ENCODE peak calls at places on chromosome 6, in four cellular contexts. G is IMR-90, D is sigmoid colon, N is transverse colon. S is an unnamed sample. For H3K4me1, the result is how much of the 10 kb centered on the place peaks cover.

GRCh38 chr6:105681061-105681460 is 278.2 kb upstream of the PREP start:
- DNase-seq in G (no peak), D (no peak), N (no peak), S (no peak)

GRCh38 chr6:168180548-168181011 is 101.6 kb upstream of the FRMD1 start:
- DNase-seq in G (no peak), D (peak), N (no peak), S (peak)

GRCh38 chr6:157106487-157106886 is 216.8 kb downstream of the TMEM242 start:
- DNase-seq in G (peak), D (no peak), N (no peak), S (no peak)

GRCh38 chr6:44289726-44290125 is 19.5 kb downstream of the TMEM151B start:
- DNase-seq in G (no peak), D (no peak), N (no peak), S (no peak)

GRCh38 chr6:138540468-138540867 is 41.2 kb upstream of the NHSL1 start:
- DNase-seq in G (peak), D (no peak), N (no peak), S (no peak)

GRCh38 chr6:21386744-21387143 is 206.8 kb upstream of the SOX4 start:
- DNase-seq in G (no peak), D (no peak), N (no peak), S (no peak)

GRCh38 chr6:157800420-157801237 is 22.4 kb upstream of the SNX9 start:
- DNase-seq in G (peak), D (no peak), N (no peak), S (no peak)

GRCh38 chr6:81531869-81532561 is 220.5 kb downstream of the TENT5A start:
- DNase-seq in G (peak), D (no peak), N (no peak), S (no peak)

GRCh38 chr6:33592595-33593413 is 12.7 kb upstream of the BAK1 start:
- DNase-seq in G (no peak), D (no peak), N (peak), S (peak)

DNA sequence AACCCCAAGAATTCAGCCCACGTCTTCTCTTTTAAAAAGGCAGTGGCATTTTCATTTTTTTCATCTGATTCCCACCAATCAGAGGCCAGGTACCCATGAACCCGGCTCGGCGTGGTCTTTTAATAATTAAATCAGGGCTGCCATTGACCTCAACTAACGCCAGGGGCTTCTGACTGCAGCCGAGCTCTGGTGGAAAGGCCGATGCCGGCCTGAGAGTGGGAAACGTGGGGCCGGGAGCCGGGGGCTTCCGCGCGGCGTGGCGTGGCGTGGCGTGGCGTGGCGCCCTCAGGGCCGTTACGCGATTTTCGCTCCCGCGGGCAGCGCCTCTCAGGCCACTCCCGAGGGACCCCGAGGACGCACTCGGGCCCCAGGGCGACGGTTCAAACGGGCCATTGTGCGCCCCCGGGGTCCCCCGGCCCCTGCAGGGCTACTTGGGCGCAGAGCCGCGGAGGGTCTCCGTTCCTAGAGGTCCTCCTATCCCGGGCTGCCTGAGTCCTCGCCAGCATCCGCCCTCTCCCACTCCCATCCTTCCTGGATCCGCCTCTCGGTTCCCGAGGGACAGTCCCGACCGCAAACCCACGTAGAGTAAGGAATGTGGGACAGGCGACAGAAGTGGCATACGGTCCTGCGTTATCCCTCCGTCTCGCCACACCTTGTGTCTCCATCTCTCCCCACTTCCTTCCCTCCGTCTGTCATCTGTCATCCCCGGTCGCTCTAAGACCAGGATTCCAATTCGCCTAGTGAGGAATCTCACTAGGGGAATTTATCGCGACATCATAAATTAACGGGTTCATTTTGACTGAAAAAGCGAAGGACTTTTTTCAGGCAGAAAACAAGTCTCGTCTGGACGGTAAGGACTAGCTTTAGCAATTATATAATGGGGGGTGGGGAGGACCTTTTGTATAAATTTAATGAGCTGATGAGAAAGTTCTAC is 876 bp upstream of the TBPL1 start:
- DNase-seq in G (peak), D (peak), N (peak), S (peak)
- TF ChIP-seq CTCF in G (peak), D (peak), N (peak), S (peak)

GRCh38 chr6:128504003-128504654 is 16.3 kb downstream of the PTPRK start:
- DNase-seq in G (no peak), D (no peak), N (no peak), S (no peak)
- H3K27ac ChIP-seq in G (no peak), D (no peak), N (peak), S (no peak)

DNA sequence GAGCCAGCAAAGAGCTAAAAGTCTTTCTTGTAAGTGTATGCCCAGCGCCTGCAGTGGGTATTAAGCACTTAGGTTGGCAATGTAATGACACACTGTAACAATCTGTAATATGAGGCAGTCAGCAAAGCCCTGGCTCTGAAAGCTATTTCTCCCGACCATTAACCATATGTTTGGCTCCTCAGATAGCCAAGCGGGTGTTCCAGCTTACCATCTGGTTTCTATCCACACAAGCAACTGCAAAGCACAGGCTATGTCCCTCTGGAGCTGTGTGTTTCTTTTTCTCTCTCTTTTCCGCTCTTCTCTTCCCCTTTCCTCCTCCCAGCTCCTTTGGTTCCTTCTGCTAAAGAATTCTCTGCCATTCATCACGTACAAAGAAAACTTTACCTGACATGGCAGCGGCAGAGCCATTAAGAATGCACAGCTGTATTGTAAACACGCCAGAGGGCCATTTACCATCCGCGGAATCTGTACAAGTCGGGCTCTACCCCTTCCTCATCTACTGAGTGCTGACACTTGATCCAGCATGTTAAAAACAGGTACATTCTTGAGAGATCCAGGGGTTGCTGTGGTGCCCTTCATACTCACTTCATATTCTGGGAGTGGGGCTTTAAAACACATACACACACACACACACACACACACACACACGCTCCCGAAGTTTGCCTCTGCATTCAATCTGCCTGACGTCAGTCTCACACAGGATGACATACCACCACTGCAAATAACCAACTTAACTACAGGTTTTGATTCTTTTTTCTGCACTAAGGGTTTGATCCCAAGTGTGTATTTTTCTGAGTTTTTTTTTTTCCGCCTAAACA is 77.3 kb downstream of the BACH2 start:
- DNase-seq in G (peak), D (peak), N (peak), S (no peak)
- H3K4me1 ChIP-seq in G (under half), D (under half), N (under half), S (under half)

GRCh38 chr6:47131773-47132172 is 89.6 kb upstream of the ADGRF1 start:
- DNase-seq in G (no peak), D (no peak), N (no peak), S (no peak)

GRCh38 chr6:47130086-47130485 is 88.0 kb upstream of the ADGRF1 start:
- DNase-seq in G (no peak), D (peak), N (no peak), S (no peak)

GRCh38 chr6:47132724-47133123 is 90.6 kb upstream of the ADGRF1 start:
- DNase-seq in G (no peak), D (no peak), N (no peak), S (no peak)

GRCh38 chr6:47129129-47129528 is 87.0 kb upstream of the ADGRF1 start:
- DNase-seq in G (no peak), D (no peak), N (no peak), S (no peak)

DNA sequence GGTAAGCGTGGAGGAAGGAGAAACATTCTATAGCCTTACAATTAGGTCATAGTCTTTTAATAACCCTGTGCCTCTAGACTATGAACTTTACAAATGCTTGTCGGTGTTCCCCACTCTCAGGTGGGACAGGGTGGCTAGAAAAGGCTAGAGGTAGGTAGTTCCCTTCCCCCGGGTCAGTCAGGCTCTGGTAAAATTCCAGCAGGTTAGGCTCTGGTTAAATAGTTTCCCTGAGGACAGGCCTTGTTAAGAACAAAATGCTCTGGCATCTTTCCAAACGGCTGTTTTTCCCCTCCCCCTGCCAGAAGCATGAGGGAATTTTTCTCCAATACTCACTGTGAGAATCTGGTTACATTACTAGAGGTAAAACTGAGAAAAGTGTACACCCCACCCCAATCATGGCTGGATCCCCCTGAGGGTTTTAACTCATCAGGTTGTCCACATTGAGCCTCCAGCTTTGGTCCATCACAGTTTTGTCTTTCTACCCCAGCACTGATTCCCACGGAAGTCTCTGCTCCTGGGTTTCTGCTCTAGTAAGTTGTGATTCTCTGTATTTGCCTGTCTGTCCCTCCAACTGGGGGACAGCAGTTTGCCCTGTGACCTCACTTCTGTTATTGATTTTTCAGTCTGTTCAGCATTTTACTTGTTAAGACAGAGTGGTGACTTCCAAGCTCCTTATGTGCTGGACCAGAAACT is 84.7 kb upstream of the ADGRF1 start:
- DNase-seq in G (no peak), D (no peak), N (peak), S (peak)
- TF ChIP-seq CTCF in G (no peak), D (no peak), N (no peak), S (no peak)

GRCh38 chr6:14211596-14211961 is 94.0 kb downstream of the CD83 start:
- DNase-seq in G (peak), D (peak), N (peak), S (peak)
- H3K27ac ChIP-seq in G (peak), D (peak), N (peak), S (peak)

GRCh38 chr6:117956386-117956785 is 49.3 kb downstream of the SLC35F1 start:
- DNase-seq in G (no peak), D (no peak), N (no peak), S (no peak)

GRCh38 chr6:117960906-117961700 is 54.0 kb downstream of the SLC35F1 start:
- DNase-seq in G (no peak), D (no peak), N (no peak), S (no peak)

GRCh38 chr6:117958536-117958935 is 51.5 kb downstream of the SLC35F1 start:
- DNase-seq in G (no peak), D (no peak), N (no peak), S (no peak)

GRCh38 chr6:117951783-117952182 is 44.7 kb downstream of the SLC35F1 start:
- DNase-seq in G (no peak), D (no peak), N (no peak), S (no peak)

DNA sequence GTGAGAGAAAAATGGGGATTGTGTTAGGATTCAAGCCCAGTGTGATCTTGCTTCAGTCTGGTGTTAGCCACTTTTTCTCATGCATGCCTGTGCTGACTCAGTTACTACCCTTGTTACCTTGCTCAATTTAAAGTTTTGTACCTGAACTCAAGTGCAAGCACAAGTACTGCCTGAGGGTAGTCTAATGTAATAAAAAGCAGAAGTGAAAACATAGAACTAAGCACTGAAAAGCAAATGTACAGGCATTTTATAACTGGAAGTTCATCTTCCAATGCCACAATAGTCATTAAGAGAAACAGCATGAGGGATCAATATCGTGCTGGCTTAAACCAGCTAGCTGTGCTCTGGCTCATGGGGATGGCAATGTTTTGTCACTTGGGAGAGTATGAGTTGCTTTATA is 48.6 kb downstream of the SLC35F1 start:
- DNase-seq in G (no peak), D (no peak), N (no peak), S (no peak)
- H3K4me1 ChIP-seq in G (under half), D (under half), N (under half), S (under half)

DNA sequence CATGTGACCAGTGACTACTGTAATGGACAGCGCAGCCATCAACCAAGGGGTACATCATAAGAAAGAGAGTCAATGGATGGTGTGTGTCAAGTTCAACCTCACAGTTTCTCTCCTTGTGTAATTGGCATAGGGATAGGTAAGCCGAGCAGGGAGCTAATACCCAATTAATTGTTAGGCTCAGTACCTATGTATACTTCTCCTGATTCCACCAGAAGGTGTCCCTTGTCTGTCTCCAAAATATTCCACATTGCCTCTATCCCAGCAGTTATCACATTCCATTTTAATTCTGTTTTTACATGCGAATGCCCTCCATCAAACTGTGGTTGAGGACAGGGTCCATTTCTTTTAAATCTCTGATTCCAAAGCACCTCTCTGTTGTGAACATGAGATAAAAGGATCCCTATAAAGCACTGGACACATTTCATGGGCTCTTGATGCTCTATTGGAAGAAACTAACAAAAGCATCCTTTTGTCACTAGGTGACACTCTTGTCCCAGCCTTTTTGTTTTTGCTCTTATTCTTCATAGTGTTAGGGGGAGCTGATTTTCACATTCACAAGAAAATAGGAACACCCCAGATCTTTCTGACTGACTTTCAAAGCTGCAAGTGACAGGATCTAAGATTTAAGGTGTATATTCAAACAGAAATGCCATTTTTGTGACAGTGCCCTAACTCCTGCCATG is 38.9 kb downstream of the FBXO9 start:
- DNase-seq in G (no peak), D (no peak), N (no peak), S (no peak)
- TF ChIP-seq CTCF in G (no peak), D (peak), N (no peak), S (no peak)

GRCh38 chr6:90158945-90159344 is 137.7 kb downstream of the BACH2 start:
- DNase-seq in G (no peak), D (no peak), N (no peak), S (no peak)

GRCh38 chr6:90156861-90157260 is 139.8 kb downstream of the BACH2 start:
- DNase-seq in G (no peak), D (no peak), N (no peak), S (no peak)

GRCh38 chr6:90160013-90160412 is 136.6 kb downstream of the BACH2 start:
- DNase-seq in G (no peak), D (no peak), N (no peak), S (no peak)

GRCh38 chr6:90157441-90157840 is 139.2 kb downstream of the BACH2 start:
- DNase-seq in G (no peak), D (no peak), N (no peak), S (no peak)

GRCh38 chr6:90159452-90159851 is 137.2 kb downstream of the BACH2 start:
- DNase-seq in G (no peak), D (no peak), N (no peak), S (no peak)
- H3K27ac ChIP-seq in G (no peak), D (no peak), N (no peak), S (no peak)

DNA sequence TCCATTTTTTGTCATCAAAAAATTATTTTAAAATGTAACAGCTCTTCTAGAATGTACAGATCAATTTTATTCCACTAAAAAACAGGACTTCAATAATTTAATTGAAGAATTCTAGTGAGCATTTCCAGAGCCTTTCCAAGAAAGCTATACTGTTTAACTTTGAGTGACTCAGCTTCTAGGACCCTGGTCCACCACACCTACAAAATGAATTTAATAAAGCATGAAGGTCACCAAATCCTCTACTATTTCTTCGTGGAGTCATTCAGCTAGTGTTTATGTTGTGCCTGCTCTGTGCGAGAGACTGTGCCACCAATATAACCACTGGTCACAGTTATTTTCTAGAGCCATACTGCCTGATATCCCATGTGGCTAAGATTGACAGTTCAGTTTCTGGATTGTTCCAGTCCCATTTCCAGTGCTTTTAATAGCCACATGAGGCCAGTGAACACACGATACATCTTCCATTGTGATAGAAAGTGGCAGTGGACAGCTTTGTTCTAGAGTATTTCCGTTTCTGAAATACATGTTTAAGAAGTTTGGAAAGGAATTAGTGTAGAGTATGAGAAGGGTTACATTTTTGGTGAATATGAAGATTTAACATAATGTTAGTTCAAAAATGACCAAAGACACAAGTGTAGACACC is 160.6 kb downstream of the MTHFD1L start:
- DNase-seq in G (no peak), D (no peak), N (no peak), S (no peak)
- H3K4me1 ChIP-seq in G (under half), D (under half), N (under half), S (under half)